ENCODE peak calls at places on chromosomes 4 and X, in seven cellular contexts. L is GM12878, R is SK-N-SH, E is H1, P is K562, U is HCT116, O is Panc1. G is an unnamed sample.

GRCh38 chrX:139936259-139936658 is 3.4 kb upstream of the ATP11C start:
- DNase-seq in L (no peak), R (no peak), E (no peak), P (no peak), U (peak), O (no peak), G (no peak)

GRCh38 chrX:63664741-63665140 is 120.3 kb downstream of the ARHGEF9 start:
- DNase-seq in L (no peak), R (no peak), E (no peak), P (no peak), U (no peak), O (no peak), G (no peak)

GRCh38 chrX:70852294-70852693 is 56.2 kb downstream of the TEX11 start:
- DNase-seq in L (no peak), R (no peak), E (no peak), P (no peak), U (no peak), O (no peak), G (no peak)

GRCh38 chr4:184534511-184535391 is 60.4 kb upstream of the IRF2 start:
- DNase-seq in L (peak), R (no peak), E (no peak), P (no peak), U (no peak), O (no peak), G (peak)

GRCh38 chr4:145734576-145735329 is 54.8 kb downstream of the C4orf51 start:
- DNase-seq in L (peak), R (no peak), E (no peak), P (no peak), U (no peak), O (no peak), G (peak)

GRCh38 chrX:2497961-2498780 is 2.6 kb downstream of the DHRSX start:
- DNase-seq in L (no peak), R (no peak), E (no peak), P (no peak), U (no peak), O (no peak), G (peak)

GRCh38 chr4:176377705-176378302 is 58.0 kb downstream of the SPCS3 start:
- DNase-seq in L (no peak), R (peak), E (no peak), P (no peak), U (peak), O (no peak), G (no peak)

GRCh38 chr4:53763813-53764597 is 172.7 kb upstream of the LNX1 start:
- DNase-seq in L (no peak), R (peak), E (no peak), P (no peak), U (no peak), O (no peak), G (no peak)

GRCh38 chr4:173169178-173169427 is 492 bp downstream of the GALNT7 start:
- DNase-seq in L (no peak), R (no peak), E (peak), P (no peak), U (no peak), O (no peak), G (no peak)

GRCh38 chrX:150813922-150814321 is 84.5 kb downstream of the CD99L2 start:
- DNase-seq in L (no peak), R (no peak), E (no peak), P (no peak), U (no peak), O (no peak), G (no peak)

GRCh38 chr4:105838082-105838481 is 57.2 kb upstream of the NPNT start:
- DNase-seq in L (no peak), R (no peak), E (no peak), P (no peak), U (no peak), O (no peak), G (peak)

GRCh38 chr4:20532871-20533870 is 167.1 kb upstream of the PACRGL start:
- DNase-seq in L (no peak), R (no peak), E (no peak), P (no peak), U (no peak), O (no peak), G (no peak)

GRCh38 chr4:183335369-183335940 is 13.2 kb upstream of the CLDN24 start:
- DNase-seq in L (no peak), R (no peak), E (no peak), P (no peak), U (peak), O (no peak), G (peak)

GRCh38 chrX:110168585-110168984 is 149.3 kb downstream of the AMMECR1 start:
- DNase-seq in L (no peak), R (no peak), E (no peak), P (no peak), U (no peak), O (no peak), G (no peak)

GRCh38 chr4:139988863-139989765 is 164.9 kb downstream of the MAML3 start:
- DNase-seq in L (no peak), R (no peak), E (no peak), P (no peak), U (peak), O (peak), G (peak)

GRCh38 chr4:34720563-34720962 is 1523.8 kb downstream of the ARAP2 start:
- DNase-seq in L (no peak), R (peak), E (no peak), P (no peak), U (peak), O (no peak), G (peak)

GRCh38 chrX:12975999-12976558 is 1.2 kb downstream of the TMSB4X start:
- DNase-seq in L (no peak), R (peak), E (no peak), P (peak), U (no peak), O (no peak), G (no peak)

GRCh38 chrX:727738-728621 is 97.4 kb downstream of the SHOX start:
- DNase-seq in L (no peak), R (no peak), E (peak), P (peak), U (peak), O (no peak), G (peak)

GRCh38 chr4:25213327-25213979 is 20.4 kb upstream of the PI4K2B start:
- DNase-seq in L (no peak), R (no peak), E (no peak), P (no peak), U (no peak), O (no peak), G (no peak)

GRCh38 chrX:68930576-68931317 is 101.9 kb downstream of the EFNB1 start:
- DNase-seq in L (no peak), R (no peak), E (no peak), P (no peak), U (no peak), O (no peak), G (no peak)

GRCh38 chrX:4805559-4805958 is 1092.1 kb upstream of the PRKX start:
- DNase-seq in L (no peak), R (no peak), E (no peak), P (no peak), U (no peak), O (no peak), G (peak)

GRCh38 chrX:38342853-38343778 is 9.3 kb upstream of the OTC start:
- DNase-seq in L (no peak), R (no peak), E (no peak), P (no peak), U (no peak), O (no peak), G (peak)

GRCh38 chrX:47170861-47171692 is 22.6 kb upstream of the UBA1 start:
- DNase-seq in L (no peak), R (peak), E (no peak), P (no peak), U (no peak), O (no peak), G (no peak)

GRCh38 chr4:2258091-2259035 is 3.5 kb downstream of the MXD4 start:
- DNase-seq in L (no peak), R (peak), E (no peak), P (no peak), U (no peak), O (no peak), G (no peak)

GRCh38 chr4:54333657-54334056 is 104.6 kb downstream of the PDGFRA start:
- DNase-seq in L (no peak), R (no peak), E (no peak), P (no peak), U (no peak), O (no peak), G (no peak)

GRCh38 chr4:102439835-102440234 is 61.3 kb upstream of the NFKB1 start:
- DNase-seq in L (no peak), R (peak), E (no peak), P (no peak), U (no peak), O (no peak), G (peak)

GRCh38 chr4:88018471-88018870 is 11.0 kb downstream of the PKD2 start:
- DNase-seq in L (no peak), R (no peak), E (no peak), P (no peak), U (no peak), O (no peak), G (no peak)

GRCh38 chr4:61397174-61397573 is 197.0 kb downstream of the ADGRL3 start:
- DNase-seq in L (no peak), R (no peak), E (no peak), P (no peak), U (no peak), O (no peak), G (no peak)

GRCh38 chr4:54709281-54709854 is 51.6 kb downstream of the KIT start:
- DNase-seq in L (no peak), R (no peak), E (no peak), P (no peak), U (no peak), O (no peak), G (no peak)

GRCh38 chr4:24794111-24794860 is 1.1 kb upstream of the SOD3 start:
- DNase-seq in L (no peak), R (no peak), E (no peak), P (no peak), U (no peak), O (no peak), G (no peak)

GRCh38 chr4:2888826-2889225 is 45.2 kb downstream of the ADD1 start:
- DNase-seq in L (no peak), R (no peak), E (no peak), P (no peak), U (no peak), O (no peak), G (no peak)

GRCh38 chr4:52837716-52838558 is 24.2 kb upstream of the RASL11B start:
- DNase-seq in L (no peak), R (no peak), E (no peak), P (no peak), U (no peak), O (no peak), G (peak)

DNA sequence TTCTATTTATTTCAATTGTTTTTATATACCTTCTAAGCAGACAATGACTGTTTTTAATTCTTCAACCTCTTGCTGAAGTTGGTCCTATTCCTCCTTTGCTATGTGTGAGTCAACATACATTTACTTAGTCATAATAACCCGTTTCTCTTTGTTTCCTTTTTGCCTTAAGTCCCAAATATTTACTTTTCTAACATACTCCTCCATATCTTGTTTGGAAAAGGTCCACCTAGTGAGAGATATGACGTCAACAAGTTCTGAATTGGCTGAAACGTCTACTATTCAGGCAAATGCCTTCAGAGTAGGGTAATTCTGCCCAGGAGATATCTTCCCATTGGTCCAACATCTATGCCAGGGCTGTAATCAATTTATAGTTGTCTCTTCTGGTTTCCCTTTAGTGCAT is 179.3 kb upstream of the GEMIN8 start:
- DNase-seq in L (no peak), R (no peak), E (no peak), P (no peak), U (no peak), O (no peak), G (no peak)
- TF ChIP-seq SIN3A in L (no peak), R (no peak), E (no peak), P (no peak), U (no peak), O (no peak), G (no peak)

GRCh38 chr4:76726141-76726540 is 171.8 kb downstream of the SOWAHB start:
- DNase-seq in L (no peak), R (no peak), E (no peak), P (no peak), U (no peak), O (no peak), G (no peak)

GRCh38 chr4:76723373-76723772 is 174.6 kb downstream of the SOWAHB start:
- DNase-seq in L (no peak), R (no peak), E (no peak), P (no peak), U (no peak), O (no peak), G (no peak)

GRCh38 chr4:76725039-76725438 is 172.9 kb downstream of the SOWAHB start:
- DNase-seq in L (no peak), R (no peak), E (no peak), P (no peak), U (no peak), O (no peak), G (no peak)

GRCh38 chr4:76726631-76727030 is 171.3 kb downstream of the SOWAHB start:
- DNase-seq in L (no peak), R (no peak), E (no peak), P (no peak), U (no peak), O (no peak), G (no peak)

DNA sequence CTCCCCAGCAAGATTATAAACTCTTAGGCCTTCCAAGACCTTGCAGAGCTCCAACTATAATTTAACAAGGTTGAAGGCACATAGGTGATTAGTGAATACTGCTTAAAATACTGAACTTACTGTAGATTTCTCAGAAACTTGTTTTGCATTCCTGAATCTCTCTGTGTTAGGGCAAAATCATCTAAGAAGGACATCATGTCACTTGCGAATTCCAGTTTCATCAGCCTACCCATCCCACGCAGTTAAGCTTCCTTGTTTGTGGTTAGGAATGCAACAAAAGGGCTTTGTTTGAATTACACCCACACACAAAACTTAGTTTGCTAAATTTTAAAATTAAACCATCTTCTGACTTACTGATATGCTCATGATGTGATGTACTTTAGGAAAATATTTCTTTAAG is 174.0 kb downstream of the SOWAHB start:
- DNase-seq in L (no peak), R (no peak), E (no peak), P (no peak), U (peak), O (no peak), G (no peak)
- TF ChIP-seq SIN3A in L (no peak), R (no peak), E (no peak), P (no peak), U (no peak), O (no peak), G (no peak)

DNA sequence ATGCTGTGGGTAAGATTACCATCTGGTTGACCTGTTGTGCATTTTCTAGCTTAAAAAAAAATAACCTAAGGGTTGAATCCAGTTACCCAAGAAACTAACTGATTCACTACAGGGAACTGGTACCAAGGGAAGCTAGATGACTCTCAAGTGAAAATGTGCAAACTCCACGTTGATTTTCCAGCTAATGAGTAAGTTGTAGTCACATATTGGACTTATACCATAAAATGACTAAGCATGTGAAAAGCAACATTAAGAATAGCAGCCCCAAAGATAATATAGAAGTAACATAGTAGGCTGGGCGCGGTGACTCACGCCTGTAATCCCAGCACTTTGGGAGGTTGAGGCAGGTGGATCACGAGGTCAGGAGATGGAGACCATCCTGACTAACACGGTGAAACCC is 270.9 kb downstream of the SPRY1 start:
- DNase-seq in L (no peak), R (no peak), E (no peak), P (no peak), U (no peak), O (no peak), G (no peak)
- TF ChIP-seq SIN3A in L (no peak), R (no peak), E (no peak), P (no peak), U (no peak), O (no peak), G (no peak)

DNA sequence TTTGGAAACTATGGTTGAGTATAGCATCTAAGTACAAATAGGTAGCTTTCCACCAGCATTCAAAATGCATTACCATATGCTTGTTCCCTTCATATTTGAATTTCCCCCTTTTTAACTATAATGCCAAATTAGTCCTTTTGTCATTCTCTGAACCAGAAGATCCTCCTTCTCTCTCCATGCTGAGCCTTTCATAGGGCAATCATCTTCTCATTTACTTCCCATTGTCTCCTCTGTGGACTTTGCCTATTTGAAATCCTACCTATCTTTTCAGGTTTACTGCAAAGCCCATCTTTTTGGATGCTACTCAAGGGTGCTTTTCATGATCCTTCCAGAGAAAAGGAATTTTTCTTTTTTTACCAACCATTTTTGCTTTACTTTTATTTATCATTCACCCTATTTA is 54.7 kb downstream of the DKK2 start:
- DNase-seq in L (no peak), R (no peak), E (no peak), P (no peak), U (no peak), O (no peak), G (no peak)
- TF ChIP-seq SIN3A in L (no peak), R (no peak), E (no peak), P (no peak), U (no peak), O (no peak), G (no peak)